ENCODE peak calls at places on chromosomes 12 and 14, in eight cellular contexts. One of them, this sample, is unnamed.

GRCh38 chr12:53201170-53201541 is 5.9 kb downstream of the ITGB7 start:
- DNase-seq in stomach: no peak
- DNase-seq in left ventricle myocardium inferior: no peak
- DNase-seq in Calu3: no peak
- DNase-seq in fibroblast of lung: peak
- DNase-seq in type B pancreatic cell: no peak
- DNase-seq in cardiac muscle cell: no peak
- DNase-seq in foreskin fibroblast: no peak
- DNase-seq in this sample: no peak

GRCh38 chr12:105425263-105426174 is 95.0 kb downstream of the C12orf75 start:
- DNase-seq in Calu3: peak
- DNase-seq in stomach: no peak
- DNase-seq in type B pancreatic cell: no peak
- DNase-seq in fibroblast of lung: no peak
- DNase-seq in cardiac muscle cell: no peak
- DNase-seq in foreskin fibroblast: no peak
- DNase-seq in left ventricle myocardium inferior: no peak
- DNase-seq in this sample: no peak

GRCh38 chr12:25924535-25925001 is 33.9 kb upstream of the RASSF8 start:
- DNase-seq in stomach: no peak
- DNase-seq in left ventricle myocardium inferior: no peak
- DNase-seq in type B pancreatic cell: no peak
- DNase-seq in foreskin fibroblast: peak
- DNase-seq in fibroblast of lung: no peak
- DNase-seq in Calu3: no peak
- DNase-seq in cardiac muscle cell: peak
- DNase-seq in this sample: no peak

GRCh38 chr12:105912911-105913514 is 225.7 kb downstream of the NUAK1 start:
- DNase-seq in stomach: no peak
- DNase-seq in type B pancreatic cell: no peak
- DNase-seq in cardiac muscle cell: no peak
- DNase-seq in foreskin fibroblast: no peak
- DNase-seq in left ventricle myocardium inferior: no peak
- DNase-seq in fibroblast of lung: peak
- DNase-seq in Calu3: no peak
- DNase-seq in this sample: no peak

GRCh38 chr12:4353785-4354208 is 25.7 kb downstream of the FGF23 start:
- DNase-seq in Calu3: no peak
- DNase-seq in stomach: no peak
- DNase-seq in type B pancreatic cell: no peak
- DNase-seq in fibroblast of lung: no peak
- DNase-seq in cardiac muscle cell: peak
- DNase-seq in left ventricle myocardium inferior: no peak
- DNase-seq in foreskin fibroblast: no peak
- DNase-seq in this sample: no peak

GRCh38 chr12:990308-990648 is 745 bp upstream of the ERC1 start:
- DNase-seq in fibroblast of lung: peak
- DNase-seq in cardiac muscle cell: peak
- DNase-seq in stomach: peak
- DNase-seq in Calu3: peak
- DNase-seq in left ventricle myocardium inferior: peak
- DNase-seq in type B pancreatic cell: no peak
- DNase-seq in foreskin fibroblast: peak
- DNase-seq in this sample: peak

GRCh38 chr12:124392991-124393790 is 98.3 kb downstream of the RFLNA start:
- DNase-seq in Calu3: peak
- DNase-seq in fibroblast of lung: peak
- DNase-seq in foreskin fibroblast: peak
- DNase-seq in type B pancreatic cell: no peak
- DNase-seq in left ventricle myocardium inferior: peak
- DNase-seq in stomach: peak
- DNase-seq in cardiac muscle cell: no peak
- DNase-seq in this sample: peak

GRCh38 chr12:13044002-13044858 is at the start of gene FAM234B:
- DNase-seq in type B pancreatic cell: peak
- DNase-seq in Calu3: peak
- DNase-seq in cardiac muscle cell: peak
- DNase-seq in stomach: peak
- DNase-seq in foreskin fibroblast: peak
- DNase-seq in fibroblast of lung: peak
- DNase-seq in left ventricle myocardium inferior: peak
- DNase-seq in this sample: peak

GRCh38 chr14:74324945-74325361 is 22.2 kb upstream of the ABCD4 start:
- DNase-seq in Calu3: no peak
- DNase-seq in cardiac muscle cell: peak
- DNase-seq in foreskin fibroblast: peak
- DNase-seq in stomach: no peak
- DNase-seq in left ventricle myocardium inferior: no peak
- DNase-seq in type B pancreatic cell: no peak
- DNase-seq in fibroblast of lung: no peak
- DNase-seq in this sample: no peak

GRCh38 chr14:44700694-44701093 is 193.6 kb upstream of the FSCB start:
- DNase-seq in Calu3: no peak
- DNase-seq in left ventricle myocardium inferior: no peak
- DNase-seq in stomach: no peak
- DNase-seq in cardiac muscle cell: no peak
- DNase-seq in foreskin fibroblast: no peak
- DNase-seq in type B pancreatic cell: no peak
- DNase-seq in fibroblast of lung: no peak
- DNase-seq in this sample: no peak

GRCh38 chr12:124381454-124382207 is 86.7 kb downstream of the RFLNA start:
- DNase-seq in left ventricle myocardium inferior: peak
- DNase-seq in stomach: peak
- DNase-seq in Calu3: peak
- DNase-seq in type B pancreatic cell: no peak
- DNase-seq in foreskin fibroblast: no peak
- DNase-seq in cardiac muscle cell: no peak
- DNase-seq in fibroblast of lung: peak
- DNase-seq in this sample: no peak

GRCh38 chr12:132322206-132323132 is 6.9 kb downstream of the GALNT9 start:
- DNase-seq in stomach: no peak
- DNase-seq in foreskin fibroblast: no peak
- DNase-seq in type B pancreatic cell: no peak
- DNase-seq in fibroblast of lung: no peak
- DNase-seq in left ventricle myocardium inferior: no peak
- DNase-seq in cardiac muscle cell: no peak
- DNase-seq in Calu3: no peak
- DNase-seq in this sample: no peak
- TF ChIP-seq CTCF in stomach: no peak
- TF ChIP-seq CTCF in foreskin fibroblast: no peak
- TF ChIP-seq CTCF in type B pancreatic cell: no peak
- TF ChIP-seq CTCF in fibroblast of lung: no peak
- TF ChIP-seq CTCF in left ventricle myocardium inferior: no peak
- TF ChIP-seq CTCF in cardiac muscle cell: no peak
- TF ChIP-seq CTCF in Calu3: no peak
- TF ChIP-seq CTCF in this sample: no peak

GRCh38 chr14:71554959-71555612 is 377.1 kb upstream of the RGS6 start:
- DNase-seq in left ventricle myocardium inferior: no peak
- DNase-seq in foreskin fibroblast: no peak
- DNase-seq in fibroblast of lung: no peak
- DNase-seq in type B pancreatic cell: no peak
- DNase-seq in stomach: no peak
- DNase-seq in Calu3: no peak
- DNase-seq in cardiac muscle cell: no peak
- DNase-seq in this sample: no peak

GRCh38 chr14:71554323-71554722 is 377.9 kb upstream of the RGS6 start:
- DNase-seq in foreskin fibroblast: no peak
- DNase-seq in fibroblast of lung: no peak
- DNase-seq in left ventricle myocardium inferior: no peak
- DNase-seq in stomach: no peak
- DNase-seq in type B pancreatic cell: no peak
- DNase-seq in cardiac muscle cell: no peak
- DNase-seq in Calu3: no peak
- DNase-seq in this sample: no peak

GRCh38 chr14:71552809-71553208 is 379.4 kb upstream of the RGS6 start:
- DNase-seq in cardiac muscle cell: no peak
- DNase-seq in fibroblast of lung: no peak
- DNase-seq in foreskin fibroblast: no peak
- DNase-seq in Calu3: no peak
- DNase-seq in stomach: no peak
- DNase-seq in type B pancreatic cell: no peak
- DNase-seq in left ventricle myocardium inferior: no peak
- DNase-seq in this sample: no peak

GRCh38 chr14:71555654-71556559 is 376.3 kb upstream of the RGS6 start:
- DNase-seq in type B pancreatic cell: no peak
- DNase-seq in Calu3: no peak
- DNase-seq in foreskin fibroblast: no peak
- DNase-seq in fibroblast of lung: peak
- DNase-seq in cardiac muscle cell: no peak
- DNase-seq in left ventricle myocardium inferior: no peak
- DNase-seq in stomach: no peak
- DNase-seq in this sample: no peak

GRCh38 chr14:71553779-71554178 is 378.4 kb upstream of the RGS6 start:
- DNase-seq in left ventricle myocardium inferior: no peak
- DNase-seq in type B pancreatic cell: no peak
- DNase-seq in foreskin fibroblast: no peak
- DNase-seq in stomach: no peak
- DNase-seq in fibroblast of lung: no peak
- DNase-seq in Calu3: no peak
- DNase-seq in cardiac muscle cell: no peak
- DNase-seq in this sample: no peak
- TF ChIP-seq CTCF in left ventricle myocardium inferior: no peak
- TF ChIP-seq CTCF in type B pancreatic cell: no peak
- TF ChIP-seq CTCF in foreskin fibroblast: no peak
- TF ChIP-seq CTCF in stomach: no peak
- TF ChIP-seq CTCF in fibroblast of lung: no peak
- TF ChIP-seq CTCF in Calu3: no peak
- TF ChIP-seq CTCF in cardiac muscle cell: no peak
- TF ChIP-seq CTCF in this sample: no peak

GRCh38 chr12:90407841-90408240 is 547.1 kb downstream of the CCER1 start:
- DNase-seq in left ventricle myocardium inferior: no peak
- DNase-seq in Calu3: no peak
- DNase-seq in fibroblast of lung: no peak
- DNase-seq in cardiac muscle cell: peak
- DNase-seq in stomach: no peak
- DNase-seq in foreskin fibroblast: no peak
- DNase-seq in type B pancreatic cell: no peak
- DNase-seq in this sample: no peak
- TF ChIP-seq CTCF in left ventricle myocardium inferior: no peak
- TF ChIP-seq CTCF in Calu3: no peak
- TF ChIP-seq CTCF in fibroblast of lung: no peak
- TF ChIP-seq CTCF in cardiac muscle cell: no peak
- TF ChIP-seq CTCF in stomach: no peak
- TF ChIP-seq CTCF in foreskin fibroblast: no peak
- TF ChIP-seq CTCF in type B pancreatic cell: no peak
- TF ChIP-seq CTCF in this sample: peak

GRCh38 chr12:58443981-58444371 is 476.3 kb downstream of the LRIG3 start:
- DNase-seq in stomach: no peak
- DNase-seq in cardiac muscle cell: no peak
- DNase-seq in left ventricle myocardium inferior: no peak
- DNase-seq in foreskin fibroblast: no peak
- DNase-seq in type B pancreatic cell: no peak
- DNase-seq in fibroblast of lung: peak
- DNase-seq in Calu3: no peak
- DNase-seq in this sample: no peak
- TF ChIP-seq CTCF in stomach: no peak
- TF ChIP-seq CTCF in cardiac muscle cell: no peak
- TF ChIP-seq CTCF in left ventricle myocardium inferior: no peak
- TF ChIP-seq CTCF in foreskin fibroblast: no peak
- TF ChIP-seq CTCF in type B pancreatic cell: no peak
- TF ChIP-seq CTCF in fibroblast of lung: no peak
- TF ChIP-seq CTCF in Calu3: no peak
- TF ChIP-seq CTCF in this sample: no peak